ENCODE peak calls at places on chromosomes 6 and 20, in eight cellular contexts. B is Calu3; K is AG09319; S is CD8-positive, alpha-beta T cell; P is AG08396; R is left cardiac atrium; V is activated CD8-positive, alpha-beta T cell treated with anti-CD3 and anti-CD28 coated beads for 36 hours; E is iris pigment epithelial cell. Z is an unnamed sample.

GRCh38 chr20:61052195-61052594 is 199.9 kb upstream of the CDH4 start:
- DNase-seq in B (no peak), K (no peak), S (no peak), P (no peak), R (no peak), V (no peak), E (no peak), Z (no peak)

GRCh38 chr6:138559153-138559552 is 59.9 kb upstream of the NHSL1 start:
- DNase-seq in B (no peak), K (no peak), S (no peak), P (no peak), R (no peak), V (no peak), E (no peak), Z (no peak)

GRCh38 chr6:22636450-22636849 is 67.1 kb downstream of the HDGFL1 start:
- DNase-seq in B (no peak), K (no peak), S (no peak), P (no peak), R (no peak), V (no peak), E (peak), Z (no peak)

GRCh38 chr6:63565058-63565726 is 7.1 kb upstream of the LOC128125822 start:
- DNase-seq in B (peak), K (no peak), S (no peak), P (no peak), R (no peak), V (no peak), E (no peak), Z (peak)

GRCh38 chr6:32415521-32416019 is 8.6 kb upstream of the BTNL2 start:
- DNase-seq in B (peak), K (peak), S (peak), P (peak), R (peak), V (peak), E (peak), Z (peak)

GRCh38 chr6:86856937-86857563 is 80.3 kb upstream of the HTR1E start:
- DNase-seq in B (peak), K (no peak), S (no peak), P (peak), R (no peak), V (peak), E (peak), Z (peak)

GRCh38 chr20:63756648-63756991 is 17.0 kb downstream of the SLC2A4RG start:
- DNase-seq in B (no peak), K (no peak), S (no peak), P (no peak), R (no peak), V (peak), E (no peak), Z (no peak)

GRCh38 chr6:692356-692851 is 535 bp downstream of the EXOC2 start:
- DNase-seq in B (peak), K (no peak), S (peak), P (peak), R (peak), V (peak), E (peak), Z (peak)

GRCh38 chr6:157710604-157711003 is 112.4 kb upstream of the SNX9 start:
- DNase-seq in B (no peak), K (no peak), S (no peak), P (no peak), R (no peak), V (no peak), E (peak), Z (no peak)

GRCh38 chr20:3340443-3340842 is 67.0 kb downstream of the DNAAF9 start:
- DNase-seq in B (no peak), K (peak), S (no peak), P (no peak), R (peak), V (no peak), E (peak), Z (no peak)

Z was measured in hepatocyte.